ENCODE peak calls at places on chromosomes 11 and 22, in six cellular contexts. M, T, J, P, Z and V are unnamed samples.

GRCh38 chr11:75536786-75537629 is 11.3 kb upstream of the GDPD5 start:
- DNase-seq in M (no peak), T (no peak), J (no peak), P (no peak), Z (no peak), V (peak)

GRCh38 chr11:1196516-1197391 is 26.1 kb upstream of the MUC5B start:
- DNase-seq in M (no peak), T (no peak), J (no peak), P (peak), Z (no peak), V (no peak)

GRCh38 chr22:21937041-21937820 is 15.4 kb downstream of the PPM1F start:
- DNase-seq in M (no peak), T (no peak), J (no peak), P (peak), Z (no peak), V (no peak)

GRCh38 chr11:92527467-92527866 is 302.8 kb downstream of the FAT3 start:
- DNase-seq in M (no peak), T (no peak), J (no peak), P (no peak), Z (no peak), V (no peak)

GRCh38 chr11:35478411-35479139 is 46.8 kb downstream of the PAMR1 start:
- DNase-seq in M (no peak), T (no peak), J (no peak), P (peak), Z (no peak), V (no peak)

GRCh38 chr11:118873804-118874203 is 9.9 kb upstream of the CXCR5 start:
- DNase-seq in M (no peak), T (no peak), J (no peak), P (no peak), Z (no peak), V (no peak)

GRCh38 chr11:30585067-30585891 is 874 bp downstream of the MPPED2 start:
- DNase-seq in M (no peak), T (peak), J (no peak), P (peak), Z (no peak), V (no peak)

GRCh38 chr22:38900677-38901076 is 28.7 kb upstream of the CBX6 start:
- DNase-seq in M (no peak), T (no peak), J (no peak), P (no peak), Z (no peak), V (no peak)

GRCh38 chr11:131943296-131943695 is 572.9 kb downstream of the NTM start:
- DNase-seq in M (peak), T (no peak), J (no peak), P (no peak), Z (no peak), V (no peak)

GRCh38 chr11:58004664-58005063 is 19.0 kb upstream of the OR9Q1 start:
- DNase-seq in M (no peak), T (no peak), J (no peak), P (no peak), Z (no peak), V (no peak)

GRCh38 chr11:44943118-44943517 is 7.6 kb downstream of the TP53I11 start:
- DNase-seq in M (peak), T (no peak), J (no peak), P (peak), Z (no peak), V (no peak)